ENCODE peak calls at places on chromosomes 12 and 14, in five cellular contexts. H is HepG2, Y is GM12878, W is HCT116, O is K562. S is an unnamed sample.

GRCh38 chr12:26790645-26790994 is 42.4 kb downstream of the ITPR2 start:
- DNase-seq in H (no peak), Y (no peak), W (no peak), O (no peak), S (no peak)

GRCh38 chr14:63209160-63209559 is 4.9 kb downstream of the RHOJ start:
- DNase-seq in H (no peak), Y (no peak), W (no peak), O (no peak), S (no peak)

GRCh38 chr12:53378705-53379388 is 1.1 kb upstream of the SP1 start:
- DNase-seq in H (no peak), Y (no peak), W (no peak), O (no peak), S (no peak)

GRCh38 chr12:65986047-65986446 is 144.5 kb downstream of the LLPH start:
- DNase-seq in H (no peak), Y (no peak), W (no peak), O (no peak), S (no peak)

GRCh38 chr14:106419432-106419831 is 893.0 kb downstream of the TMEM121 start:
- DNase-seq in H (no peak), Y (no peak), W (no peak), O (no peak), S (no peak)

GRCh38 chr14:72643317-72643801 is 250.5 kb downstream of the DPF3 start:
- DNase-seq in H (no peak), Y (no peak), W (no peak), O (no peak), S (no peak)

GRCh38 chr12:85720308-85721033 is 115.7 kb downstream of the RASSF9 start:
- DNase-seq in H (no peak), Y (no peak), W (no peak), O (no peak), S (no peak)

GRCh38 chr12:108047130-108047550 is 81.9 kb upstream of the WSCD2 start:
- DNase-seq in H (no peak), Y (no peak), W (no peak), O (no peak), S (no peak)

GRCh38 chr12:114611145-114612018 is 72.6 kb downstream of the TBX3 start:
- DNase-seq in H (peak; percentile 100), Y (no peak), W (no peak), O (no peak), S (no peak)

GRCh38 chr14:106691601-106692291 is 1165.4 kb downstream of the TMEM121 start:
- DNase-seq in H (peak; percentile 8), Y (peak; percentile 79), W (no peak), O (peak; percentile 20), S (peak; percentile 23)

GRCh38 chr12:62299617-62300016 is 39.4 kb downstream of the USP15 start:
- DNase-seq in H (no peak), Y (no peak), W (no peak), O (no peak), S (no peak)

GRCh38 chr14:103194256-103195045 is 71.2 kb downstream of the TNFAIP2 start:
- DNase-seq in H (peak; percentile 21), Y (no peak), W (no peak), O (no peak), S (no peak)

GRCh38 chr12:50753232-50753769 is 10.6 kb upstream of the ATF1 start:
- DNase-seq in H (no peak), Y (no peak), W (no peak), O (no peak), S (no peak)

GRCh38 chr12:74598819-74599218 is 61.2 kb downstream of the ATXN7L3B start:
- DNase-seq in H (no peak), Y (no peak), W (no peak), O (no peak), S (no peak)

GRCh38 chr12:64796205-64796845 is 28.1 kb upstream of the TBC1D30 start:
- DNase-seq in H (peak; percentile 92), Y (no peak), W (peak; percentile 83), O (peak; percentile 62), S (peak; percentile 52)

GRCh38 chr12:64824500-64825142 is at the start of gene TBC1D30:
- DNase-seq in H (no peak), Y (no peak), W (no peak), O (peak; percentile 18), S (peak; percentile 80)

GRCh38 chr14:36513451-36514277 is 6.4 kb downstream of the NKX2-1 start:
- DNase-seq in H (no peak), Y (no peak), W (no peak), O (no peak), S (peak; percentile 24)

GRCh38 chr12:98741615-98742265 is 96.7 kb downstream of the APAF1 start:
- DNase-seq in H (no peak), Y (no peak), W (no peak), O (no peak), S (no peak)

GRCh38 chr12:56099787-56100186 is 4.6 kb upstream of the PA2G4 start:
- DNase-seq in H (no peak), Y (no peak), W (no peak), O (no peak), S (no peak)

GRCh38 chr14:51996148-51996746 is 6.9 kb downstream of the RTRAF start:
- DNase-seq in H (no peak), Y (no peak), W (no peak), O (no peak), S (no peak)

GRCh38 chr12:111102062-111102735 is 181.8 kb upstream of the MYL2 start:
- DNase-seq in H (no peak), Y (no peak), W (no peak), O (no peak), S (no peak)

GRCh38 chr12:19130224-19131019 is 889 bp downstream of the PLEKHA5 start:
- DNase-seq in H (no peak), Y (no peak), W (no peak), O (peak; percentile 46), S (peak; percentile 69)

GRCh38 chr12:66273147-66273546 is 29.1 kb upstream of the HELB start:
- DNase-seq in H (no peak), Y (no peak), W (no peak), O (no peak), S (no peak)

GRCh38 chr12:25957898-25958253 is 606 bp upstream of the RASSF8 start:
- DNase-seq in H (no peak), Y (no peak), W (no peak), O (no peak), S (no peak)

GRCh38 chr14:20494935-20495766 is 10.2 kb upstream of the RNASE10 start:
- DNase-seq in H (no peak), Y (no peak), W (peak; percentile 22), O (no peak), S (no peak)

GRCh38 chr14:92259613-92260357 is 63.2 kb upstream of the SLC24A4 start:
- DNase-seq in H (no peak), Y (peak; percentile 95), W (no peak), O (no peak), S (no peak)

GRCh38 chr14:63039800-63040380 is 5.4 kb downstream of the KCNH5 start:
- DNase-seq in H (peak; percentile 31), Y (no peak), W (no peak), O (no peak), S (peak; percentile 35)

GRCh38 chr14:74911704-74912103 is 11.4 kb downstream of the RPS6KL1 start:
- DNase-seq in H (no peak), Y (no peak), W (no peak), O (no peak), S (no peak)

GRCh38 chr12:92398565-92399309 is 253.1 kb upstream of the BTG1 start:
- DNase-seq in H (no peak), Y (no peak), W (no peak), O (no peak), S (no peak)

GRCh38 chr14:69077841-69078240 is 75.1 kb downstream of the DCAF5 start:
- DNase-seq in H (no peak), Y (no peak), W (no peak), O (no peak), S (no peak)

GRCh38 chr12:3216097-3216496 is 138.9 kb downstream of the TSPAN9 start:
- DNase-seq in H (no peak), Y (no peak), W (no peak), O (no peak), S (no peak)

GRCh38 chr14:101334656-101335055 is 226.6 kb upstream of the DIO3 start:
- DNase-seq in H (peak; percentile 63), Y (no peak), W (no peak), O (no peak), S (no peak)

DNA sequence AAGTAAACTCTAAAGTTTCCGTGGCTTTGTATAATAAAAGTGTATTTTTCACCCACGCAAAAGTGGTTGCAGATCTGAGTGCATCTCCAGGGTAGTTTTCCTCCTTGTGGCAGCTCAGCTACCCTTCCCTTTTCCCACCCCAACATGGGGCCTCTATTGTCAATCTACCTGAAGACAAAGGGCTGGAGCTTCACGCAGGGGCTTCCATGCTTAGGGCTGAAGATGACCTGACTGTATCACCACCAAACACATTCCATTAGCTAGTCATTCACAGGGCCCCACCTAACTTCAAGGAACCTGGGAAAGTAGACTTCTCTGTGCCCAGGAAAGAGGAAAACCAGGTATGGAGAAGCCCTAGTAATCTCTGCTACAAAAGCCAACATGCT is 57.0 kb upstream of the CCND2 start:
- DNase-seq in H (no peak), Y (no peak), W (no peak), O (no peak), S (no peak)
- H3K9ac ChIP-seq in H (no peak overlapping the region), Y (peak overlapping the region; percentile 18), W (no peak overlapping the region), O (no peak overlapping the region), S (no peak overlapping the region)

GRCh38 chr14:104698688-104699425 is 9.4 kb downstream of the INF2 start:
- DNase-seq in H (no peak), Y (no peak), W (no peak), O (no peak), S (no peak)
- TF ChIP-seq SIN3A in H (no peak), Y (no peak), W (no peak), O (no peak), S (no peak)

GRCh38 chr14:61720302-61720677 is 25.0 kb downstream of the HIF1A start:
- DNase-seq in H (no peak), Y (no peak), W (no peak), O (no peak), S (no peak)
- TF ChIP-seq ZBTB33 in H (no peak), Y (no peak), W (no peak), O (no peak), S (no peak)

GRCh38 chr14:100306256-100306505 is at the start of gene SLC25A29:
- DNase-seq in H (no peak), Y (no peak), W (no peak), O (no peak), S (no peak)

GRCh38 chr14:100303925-100304324 is 2.3 kb downstream of the SLC25A29 start:
- DNase-seq in H (no peak), Y (no peak), W (no peak), O (no peak), S (no peak)

GRCh38 chr14:100306506-100307214 is 416 bp upstream of the SLC25A29 start:
- DNase-seq in H (peak; percentile 70), Y (no peak), W (peak; percentile 54), O (peak; percentile 94), S (peak; percentile 99)

GRCh38 chr14:100305446-100306255 is 593 bp downstream of the SLC25A29 start:
- DNase-seq in H (no peak), Y (no peak), W (no peak), O (peak; percentile 49), S (peak; percentile 72)

DNA sequence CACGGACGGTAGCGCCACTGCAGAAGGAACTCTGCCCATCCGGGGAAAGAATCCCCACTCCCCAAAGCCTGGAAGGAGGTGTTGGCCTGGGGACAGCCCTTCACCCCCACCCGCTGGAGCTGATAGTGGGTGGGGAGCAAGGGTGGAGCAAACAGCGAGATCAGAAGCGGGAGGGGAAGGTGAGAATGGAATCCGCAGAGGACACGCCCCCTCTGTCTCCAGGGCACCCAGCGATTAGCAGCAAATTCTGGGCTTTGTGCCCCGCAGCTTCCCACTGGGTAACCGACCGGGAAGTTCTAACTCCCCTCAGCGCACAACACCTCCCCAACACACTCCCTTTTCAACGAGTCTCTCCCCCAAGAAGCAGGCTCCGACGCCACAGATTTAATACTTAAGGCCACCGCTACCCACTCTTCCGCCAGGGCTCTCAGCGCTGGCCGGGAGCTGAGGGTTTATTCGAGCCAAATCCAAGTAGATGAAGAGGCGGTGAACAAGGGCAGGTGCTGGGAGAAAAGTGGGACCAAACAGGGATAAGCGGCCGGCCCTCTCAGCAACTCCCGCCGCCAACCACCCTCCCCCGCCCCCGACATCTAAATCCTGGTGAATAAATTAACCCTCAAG is 1.3 kb downstream of the SLC25A29 start:
- DNase-seq in H (no peak), Y (no peak), W (no peak), O (peak; percentile 56), S (no peak)
- H3K9ac ChIP-seq in H (no peak overlapping the region), Y (no peak overlapping the region), W (peak overlapping the region; percentile 73), O (no peak overlapping the region), S (peak overlapping the region; percentile 52)